ENCODE peak calls at places on chromosome 12, in ten cellular contexts. Y, E, O, A, K, V, H, S, T and I are unnamed samples.

GRCh38 chr12:102433304-102433703 is 47.1 kb downstream of the IGF1 start:
- DNase-seq in Y (no peak), E (no peak), O (peak), A (no peak), K (no peak), V (no peak), H (no peak), S (no peak), T (peak), I (no peak)

GRCh38 chr12:56243731-56244181 is 13.9 kb downstream of the SLC39A5 start:
- DNase-seq in Y (no peak), E (no peak), O (no peak), A (no peak), K (no peak), V (no peak), H (no peak), S (no peak), T (no peak), I (no peak)

GRCh38 chr12:32025906-32026305 is 66.7 kb downstream of the RESF1 start:
- DNase-seq in Y (no peak), E (no peak), O (no peak), A (no peak), K (no peak), V (no peak), H (no peak), S (peak), T (no peak), I (peak)

GRCh38 chr12:31756977-31757420 is 28.2 kb upstream of the AMN1 start:
- DNase-seq in Y (no peak), E (no peak), O (no peak), A (no peak), K (no peak), V (no peak), H (no peak), S (no peak), T (no peak), I (no peak)

GRCh38 chr12:102920271-102920670 is 3.2 kb upstream of the PAH start:
- DNase-seq in Y (no peak), E (no peak), O (no peak), A (no peak), K (no peak), V (no peak), H (no peak), S (no peak), T (no peak), I (no peak)

GRCh38 chr12:68557011-68557715 is 53.5 kb upstream of the RAP1B start:
- DNase-seq in Y (no peak), E (peak), O (peak), A (no peak), K (no peak), V (no peak), H (no peak), S (no peak), T (peak), I (no peak)

GRCh38 chr12:76420221-76420620 is 72.0 kb upstream of the BBS10 start:
- DNase-seq in Y (no peak), E (no peak), O (no peak), A (no peak), K (no peak), V (no peak), H (no peak), S (no peak), T (no peak), I (no peak)

GRCh38 chr12:49632986-49633702 is 9.8 kb downstream of the PRPF40B start:
- DNase-seq in Y (no peak), E (no peak), O (no peak), A (no peak), K (no peak), V (no peak), H (no peak), S (no peak), T (no peak), I (no peak)

GRCh38 chr12:12975322-12976077 is 23.5 kb upstream of the GPRC5D start:
- DNase-seq in Y (no peak), E (no peak), O (peak), A (no peak), K (no peak), V (no peak), H (peak), S (no peak), T (peak), I (no peak)

GRCh38 chr12:90801776-90802175 is 153.2 kb downstream of the CCER1 start:
- DNase-seq in Y (no peak), E (peak), O (peak), A (no peak), K (no peak), V (no peak), H (no peak), S (no peak), T (peak), I (no peak)

GRCh38 chr12:76012656-76013055 is 18.9 kb downstream of the PHLDA1 start:
- DNase-seq in Y (no peak), E (no peak), O (no peak), A (no peak), K (no peak), V (no peak), H (no peak), S (no peak), T (no peak), I (no peak)

GRCh38 chr12:89707623-89707991 is 1.0 kb downstream of the ATP2B1 start:
- DNase-seq in Y (peak), E (no peak), O (no peak), A (peak), K (no peak), V (peak), H (no peak), S (peak), T (no peak), I (no peak)

GRCh38 chr12:112841240-112841639 is 49.7 kb downstream of the RPH3A start:
- DNase-seq in Y (no peak), E (no peak), O (no peak), A (no peak), K (no peak), V (no peak), H (no peak), S (no peak), T (no peak), I (no peak)

GRCh38 chr12:10672231-10672868 is 1.5 kb downstream of the STYK1 start:
- DNase-seq in Y (no peak), E (no peak), O (no peak), A (no peak), K (no peak), V (no peak), H (no peak), S (no peak), T (no peak), I (no peak)

GRCh38 chr12:42469355-42470006 is 120.1 kb downstream of the PRICKLE1 start:
- DNase-seq in Y (no peak), E (no peak), O (no peak), A (no peak), K (no peak), V (no peak), H (peak), S (peak), T (no peak), I (no peak)